ENCODE peak calls at places on chromosomes 11 and 22, in ten cellular contexts. N is A549, B is progenitor cell of endocrine pancreas, A is astrocyte of the cerebellum, X is psoas muscle, E is PC-9, P is cardiac fibroblast, K is stomach, L is brain microvascular endothelial cell, Y is kidney. J is an unnamed sample.

GRCh38 chr22:38467438-38467903 is 425 bp upstream of the KDELR3 start:
- DNase-seq in N (no peak), B (no peak), A (no peak), X (peak), E (no peak), P (no peak), K (no peak), L (no peak), Y (no peak), J (peak)

GRCh38 chr11:19648321-19648720 is 64.3 kb upstream of the NAV2 start:
- DNase-seq in N (no peak), B (no peak), A (no peak), X (no peak), E (no peak), P (no peak), K (no peak), L (no peak), Y (no peak), J (no peak)

GRCh38 chr22:49705631-49706352 is 121.9 kb downstream of the BRD1 start:
- DNase-seq in N (no peak), B (no peak), A (no peak), X (no peak), E (no peak), P (no peak), K (no peak), L (no peak), Y (no peak), J (no peak)

GRCh38 chr11:94758671-94759070 is 9.5 kb upstream of the AMOTL1 start:
- DNase-seq in N (no peak), B (no peak), A (no peak), X (no peak), E (no peak), P (no peak), K (no peak), L (no peak), Y (no peak), J (no peak)

GRCh38 chr11:101323997-101324396 is 194.4 kb upstream of the PGR start:
- DNase-seq in N (no peak), B (no peak), A (no peak), X (no peak), E (no peak), P (peak), K (no peak), L (no peak), Y (no peak), J (no peak)

GRCh38 chr11:30381879-30382278 is 59.0 kb downstream of the ARL14EP start:
- DNase-seq in N (no peak), B (no peak), A (no peak), X (no peak), E (no peak), P (no peak), K (no peak), L (no peak), Y (no peak), J (no peak)

GRCh38 chr22:29031236-29031982 is 30.2 kb downstream of the C22orf31 start:
- DNase-seq in N (peak), B (no peak), A (peak), X (peak), E (peak), P (peak), K (peak), L (peak), Y (peak), J (peak)

GRCh38 chr22:35742342-35743100 is 24.8 kb downstream of the APOL5 start:
- DNase-seq in N (no peak), B (no peak), A (peak), X (no peak), E (peak), P (peak), K (no peak), L (peak), Y (no peak), J (no peak)

GRCh38 chr11:12674936-12675696 is 895 bp downstream of the TEAD1 start:
- DNase-seq in N (no peak), B (peak), A (no peak), X (peak), E (no peak), P (peak), K (peak), L (no peak), Y (peak), J (peak)

GRCh38 chr11:8790964-8791363 is 108.4 kb downstream of the RPL27A start:
- DNase-seq in N (no peak), B (no peak), A (no peak), X (no peak), E (no peak), P (no peak), K (no peak), L (no peak), Y (no peak), J (no peak)

GRCh38 chr22:22576244-22576988 is 17.4 kb upstream of the PRAME start:
- DNase-seq in N (peak), B (peak), A (peak), X (peak), E (peak), P (peak), K (peak), L (peak), Y (no peak), J (peak)
- TF ChIP-seq CTCF in N (peak), B (peak), A (peak), X (peak), E (peak), P (peak), K (no peak), L (peak), Y (peak), J (peak)

DNA sequence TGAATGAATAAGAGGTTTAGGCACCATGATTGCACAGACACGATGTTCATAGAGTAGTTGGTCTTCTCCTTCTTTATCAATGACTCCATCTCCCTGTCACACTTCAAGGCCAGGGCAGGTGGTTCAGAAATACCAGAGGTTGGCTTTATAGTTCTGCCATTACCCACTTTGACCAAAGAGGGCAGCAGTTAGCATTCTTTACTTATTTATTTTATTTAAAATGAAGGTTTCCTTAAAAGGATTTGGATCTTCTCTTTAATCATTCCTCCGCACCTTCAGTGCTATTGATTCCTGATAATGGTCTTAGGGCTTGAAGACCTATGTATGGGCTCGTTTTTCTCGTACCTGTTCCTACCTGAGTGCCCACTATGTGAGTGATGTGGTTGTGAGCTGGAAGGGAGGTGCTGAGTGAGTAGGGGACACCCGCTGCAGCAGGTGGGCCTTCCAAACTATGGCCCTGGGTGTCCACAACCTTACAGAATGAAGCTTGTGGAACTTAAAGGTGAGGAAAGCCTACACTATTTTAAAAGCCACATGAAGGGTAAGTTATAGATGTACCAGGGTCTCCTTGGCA is 34.9 kb downstream of the TIMP3 start:
- DNase-seq in N (peak), B (no peak), A (no peak), X (no peak), E (peak), P (peak), K (no peak), L (no peak), Y (no peak), J (no peak)
- TF ChIP-seq CTCF in N (peak), B (peak), A (peak), X (peak), E (peak), P (peak), K (no peak), L (peak), Y (peak), J (peak)

DNA sequence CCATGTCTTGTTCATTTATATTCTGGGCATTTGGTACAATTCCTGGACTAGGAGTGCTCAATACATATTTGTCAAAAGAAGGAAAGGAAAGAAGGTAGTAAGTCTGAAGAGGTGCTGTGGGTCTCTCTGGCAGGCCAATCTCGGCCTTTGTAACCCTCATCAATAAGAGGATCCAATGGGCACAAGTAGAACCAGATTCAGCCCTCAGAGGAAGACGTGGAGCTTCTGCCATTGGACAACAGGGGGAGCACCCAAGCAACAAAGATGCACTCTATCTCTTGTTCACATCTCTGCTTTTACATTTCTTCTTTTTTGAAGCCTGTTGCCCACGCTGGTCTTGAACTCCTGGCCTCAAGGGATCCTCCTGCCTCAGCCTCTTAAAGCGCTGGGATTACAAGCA is 2.2 kb upstream of the VPS11 start:
- DNase-seq in N (peak), B (no peak), A (no peak), X (no peak), E (no peak), P (peak), K (no peak), L (peak), Y (no peak), J (no peak)
- TF ChIP-seq CTCF in N (peak), B (peak), A (peak), X (peak), E (peak), P (peak), K (no peak), L (peak), Y (peak), J (no peak)

GRCh38 chr11:57430946-57431345 is 4.0 kb upstream of the SLC43A3 start:
- DNase-seq in N (no peak), B (no peak), A (no peak), X (no peak), E (no peak), P (no peak), K (no peak), L (no peak), Y (no peak), J (no peak)
- TF ChIP-seq CTCF in N (no peak), B (no peak), A (no peak), X (no peak), E (no peak), P (no peak), K (no peak), L (no peak), Y (no peak), J (no peak)

GRCh38 chr11:83285771-83286528 is at the start of gene CCDC90B:
- DNase-seq in N (peak), B (peak), A (peak), X (peak), E (peak), P (peak), K (peak), L (peak), Y (peak), J (peak)
- TF ChIP-seq CTCF in N (peak), B (peak), A (no peak), X (no peak), E (no peak), P (no peak), K (no peak), L (peak), Y (peak), J (no peak)

GRCh38 chr11:46382644-46383403 is 1.4 kb downstream of the MDK start:
- DNase-seq in N (peak), B (no peak), A (no peak), X (no peak), E (no peak), P (peak), K (no peak), L (no peak), Y (no peak), J (no peak)
- TF ChIP-seq CTCF in N (peak), B (peak), A (peak), X (peak), E (peak), P (peak), K (no peak), L (peak), Y (peak), J (peak)

GRCh38 chr22:27416553-27417427 is 384.8 kb downstream of the MN1 start:
- DNase-seq in N (no peak), B (no peak), A (peak), X (no peak), E (peak), P (peak), K (peak), L (peak), Y (no peak), J (no peak)
- TF ChIP-seq CTCF in N (no peak), B (no peak), A (peak), X (no peak), E (no peak), P (peak), K (no peak), L (peak), Y (no peak), J (no peak)

DNA sequence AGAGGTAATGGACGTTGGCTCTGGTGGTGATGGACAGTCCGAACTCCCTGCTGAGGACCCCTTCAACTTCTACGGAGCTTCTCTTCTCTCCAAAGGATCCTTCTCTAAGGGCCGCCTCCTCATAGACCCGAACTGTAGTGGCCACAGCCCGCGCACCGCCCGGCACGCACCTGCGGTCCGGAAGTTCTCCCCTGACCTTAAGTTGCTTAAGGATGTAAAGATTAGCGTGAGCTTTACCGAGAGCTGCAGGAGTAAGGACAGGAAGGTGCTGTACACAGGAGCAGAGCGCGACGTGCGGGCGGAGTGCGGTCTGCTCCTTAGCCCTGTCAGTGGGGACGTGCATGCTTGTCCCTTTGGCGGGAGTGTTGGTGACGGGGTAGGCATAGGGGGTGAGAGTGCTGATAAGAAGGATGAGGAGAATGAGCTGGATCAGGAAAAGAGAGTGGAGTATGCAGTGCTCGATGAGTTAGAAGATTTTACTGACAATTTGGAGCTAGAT is 6.1 kb downstream of the DGCR8 start:
- DNase-seq in N (no peak), B (no peak), A (no peak), X (no peak), E (no peak), P (no peak), K (no peak), L (no peak), Y (peak), J (no peak)
- TF ChIP-seq CTCF in N (no peak), B (no peak), A (no peak), X (no peak), E (no peak), P (no peak), K (no peak), L (no peak), Y (no peak), J (no peak)

GRCh38 chr11:69585385-69585784 is 55.6 kb upstream of the CCND1 start:
- DNase-seq in N (no peak), B (no peak), A (no peak), X (no peak), E (no peak), P (no peak), K (no peak), L (no peak), Y (no peak), J (no peak)

GRCh38 chr11:69587454-69588081 is 53.4 kb upstream of the CCND1 start:
- DNase-seq in N (peak), B (no peak), A (no peak), X (no peak), E (no peak), P (peak), K (no peak), L (peak), Y (no peak), J (no peak)

GRCh38 chr11:69592986-69593385 is 48.0 kb upstream of the CCND1 start:
- DNase-seq in N (no peak), B (no peak), A (no peak), X (no peak), E (no peak), P (no peak), K (no peak), L (no peak), Y (no peak), J (no peak)

GRCh38 chr11:69584160-69584559 is 56.8 kb upstream of the CCND1 start:
- DNase-seq in N (no peak), B (no peak), A (no peak), X (no peak), E (no peak), P (no peak), K (no peak), L (no peak), Y (no peak), J (no peak)

GRCh38 chr11:69588270-69588669 is 52.7 kb upstream of the CCND1 start:
- DNase-seq in N (peak), B (no peak), A (no peak), X (no peak), E (no peak), P (peak), K (no peak), L (peak), Y (no peak), J (no peak)
- TF ChIP-seq CTCF in N (no peak), B (no peak), A (peak), X (no peak), E (no peak), P (peak), K (no peak), L (peak), Y (no peak), J (no peak)